ENCODE peak calls at places on chromosomes 3 and 15, in five cellular contexts. F is A549, U is astrocyte of the spinal cord, B is pancreas, Z is cardiac fibroblast. E is an unnamed sample.

GRCh38 chr3:73674280-73674679 is 49.5 kb upstream of the PDZRN3 start:
- DNase-seq in U (peak; percentile 86), B (no peak), Z (peak; percentile 51), F (no peak), E (no peak)

GRCh38 chr15:81317642-81318017 is 6.3 kb downstream of the STARD5 start:
- DNase-seq in B (no peak), F (no peak), Z (no peak), U (no peak), E (no peak)

GRCh38 chr3:39234705-39235104 is 42.3 kb upstream of the XIRP1 start:
- DNase-seq in U (no peak), B (no peak), F (no peak), Z (no peak), E (no peak)

GRCh38 chr15:93321881-93322282 is 232.9 kb upstream of the RGMA start:
- DNase-seq in Z (no peak), F (no peak), B (no peak), U (peak; percentile 16), E (no peak)

GRCh38 chr3:49134471-49135265 is 1.8 kb upstream of the LAMB2 start:
- DNase-seq in Z (no peak), F (no peak), B (no peak), U (no peak), E (no peak)

GRCh38 chr3:108645364-108645763 is 55.8 kb downstream of the DZIP3 start:
- DNase-seq in F (no peak), U (no peak), Z (no peak), B (no peak), E (no peak)

GRCh38 chr3:15439476-15439875 is 12.1 kb downstream of the EAF1 start:
- DNase-seq in B (no peak), F (no peak), U (peak; percentile 66), Z (peak; percentile 74), E (peak; percentile 58)

GRCh38 chr3:42159706-42160472 is 68.7 kb downstream of the TRAK1 start:
- DNase-seq in F (peak; percentile 81), B (peak; percentile 71), Z (peak; percentile 29), U (no peak), E (no peak)

GRCh38 chr15:77744398-77744797 is 111.7 kb upstream of the LINGO1 start:
- DNase-seq in B (no peak), F (no peak), Z (no peak), U (no peak), E (no peak)

GRCh38 chr3:134663646-134664456 is 13.0 kb upstream of the KY start:
- DNase-seq in Z (peak; percentile 35), B (no peak), F (no peak), U (no peak), E (no peak)

GRCh38 chr3:18424213-18424861 is 802 bp downstream of the SATB1 start:
- DNase-seq in F (no peak), B (peak; percentile 32), U (no peak), Z (no peak), E (no peak)

GRCh38 chr3:108124337-108125150 is 33.7 kb upstream of the CD47 start:
- DNase-seq in Z (peak; percentile 18), B (no peak), U (no peak), F (no peak), E (peak; percentile 71)

GRCh38 chr3:157632081-157632480 is 128.9 kb upstream of the VEPH1 start:
- DNase-seq in F (no peak), Z (no peak), U (no peak), B (no peak), E (no peak)

GRCh38 chr3:36312351-36312750 is 68.0 kb upstream of the STAC start:
- DNase-seq in B (no peak), U (no peak), F (no peak), Z (peak; percentile 5), E (no peak)

DNA sequence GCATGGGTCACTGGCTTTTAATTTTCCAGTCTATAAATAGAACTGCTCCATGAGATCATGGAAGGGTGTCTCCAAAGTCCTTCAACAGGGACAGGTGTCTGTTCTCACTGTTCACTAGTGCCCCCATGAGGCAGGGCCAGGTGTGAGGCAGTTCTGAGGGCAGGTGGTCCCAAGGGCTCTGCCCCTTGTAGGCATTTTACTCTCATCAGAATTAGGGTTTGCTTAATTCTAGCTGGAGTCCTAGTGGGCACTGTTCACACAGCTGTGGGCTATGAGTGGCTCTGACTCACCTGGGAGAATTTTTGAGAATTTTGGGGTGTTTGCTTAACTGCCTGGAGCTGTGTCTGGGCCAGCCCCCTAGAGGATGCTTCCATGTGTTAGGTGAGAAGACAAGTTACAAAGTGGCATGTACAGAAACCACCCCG is 248.0 kb upstream of the LYSMD4 start:
- DNase-seq in F (no peak), B (no peak), U (no peak), Z (no peak), E (no peak)
- TF ChIP-seq CTCF in F (no peak), B (no peak), U (peak; percentile 13), Z (no peak), E (no peak)

GRCh38 chr15:45780352-45780751 is 145.5 kb downstream of the SQOR start:
- DNase-seq in F (no peak), Z (no peak), U (no peak), B (no peak), E (no peak)
- TF ChIP-seq CTCF in F (no peak), Z (no peak), U (no peak), B (no peak), E (no peak)

GRCh38 chr3:170367797-170368196 is 10.3 kb downstream of the SKIL start:
- DNase-seq in F (no peak), Z (no peak), B (no peak), U (no peak), E (no peak)

GRCh38 chr3:170364965-170365364 is 7.5 kb downstream of the SKIL start:
- DNase-seq in U (no peak), Z (no peak), B (no peak), F (no peak), E (no peak)

GRCh38 chr3:170372190-170372879 is 14.8 kb downstream of the SKIL start:
- DNase-seq in B (no peak), U (no peak), F (no peak), Z (no peak), E (no peak)

GRCh38 chr3:170363471-170363994 is 6.0 kb downstream of the SKIL start:
- DNase-seq in Z (no peak), F (no peak), B (no peak), U (no peak), E (no peak)

DNA sequence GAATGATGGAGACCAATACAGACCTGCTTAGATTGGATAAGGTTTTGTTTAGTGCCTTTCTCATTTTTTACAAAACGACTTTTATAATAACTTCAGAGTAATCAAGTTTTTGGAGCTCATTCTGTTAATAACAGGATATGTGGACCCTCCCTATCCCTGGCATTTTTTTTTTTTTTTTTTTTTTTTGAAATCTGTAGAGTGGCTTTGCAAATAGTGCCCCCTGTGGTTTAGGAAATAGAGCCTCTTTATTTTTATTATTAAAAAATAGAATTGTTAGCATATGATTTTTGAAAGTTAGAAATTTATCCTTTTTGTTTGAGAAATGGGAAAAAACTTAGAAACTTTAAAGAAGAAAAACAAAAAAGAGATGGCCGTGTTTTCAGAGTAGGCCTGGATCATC is 11.4 kb downstream of the SKIL start:
- DNase-seq in B (no peak), F (no peak), U (no peak), Z (no peak), E (no peak)
- TF ChIP-seq CTCF in B (no peak), F (peak; percentile 49), U (peak; percentile 25), Z (peak; percentile 36), E (peak; percentile 59)

GRCh38 chr3:40930131-40930538 is 269.2 kb upstream of the CTNNB1 start:
- DNase-seq in B (peak; percentile 61), Z (peak; percentile 2), F (no peak), U (no peak), E (peak; percentile 63)
- TF ChIP-seq CTCF in B (no peak), Z (no peak), F (no peak), U (no peak), E (no peak)

DNA sequence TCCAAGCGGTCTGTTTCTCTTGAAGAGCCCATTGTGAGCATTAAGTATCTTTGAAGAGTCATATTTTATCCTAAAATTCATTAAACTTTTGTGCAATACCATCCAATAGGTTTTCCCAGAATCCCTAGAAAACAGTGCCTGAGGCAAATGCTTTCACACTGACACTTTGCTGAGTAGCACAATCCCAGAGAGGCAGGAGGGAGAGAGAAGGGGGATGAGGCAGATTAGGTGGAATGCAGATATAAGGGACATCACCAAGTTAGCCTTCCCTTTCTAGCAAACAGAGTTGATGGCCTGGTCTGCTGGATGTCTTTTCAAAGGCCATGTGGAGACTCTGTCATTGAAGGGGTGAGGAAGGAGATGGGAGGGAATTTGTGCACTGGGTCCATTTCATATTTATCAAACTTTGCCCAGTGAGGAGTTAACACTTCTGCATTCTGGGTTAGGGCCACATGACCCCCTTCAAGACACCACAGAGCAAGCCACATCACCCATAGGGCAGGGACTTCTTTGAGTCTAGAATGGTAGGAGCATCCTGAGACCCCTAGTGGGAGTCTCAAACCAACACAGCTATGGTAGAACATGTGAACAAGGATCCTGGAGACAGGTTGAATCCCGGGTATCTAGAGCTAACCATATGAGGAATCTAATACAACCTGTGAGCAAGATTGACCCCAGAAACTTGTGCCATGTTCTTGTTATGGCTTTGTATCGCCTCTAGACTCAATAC is 32.0 kb upstream of the SEMA6D start:
- DNase-seq in B (no peak), Z (no peak), U (no peak), F (no peak), E (no peak)
- TF ChIP-seq CTCF in B (no peak), Z (no peak), U (no peak), F (no peak), E (no peak)

DNA sequence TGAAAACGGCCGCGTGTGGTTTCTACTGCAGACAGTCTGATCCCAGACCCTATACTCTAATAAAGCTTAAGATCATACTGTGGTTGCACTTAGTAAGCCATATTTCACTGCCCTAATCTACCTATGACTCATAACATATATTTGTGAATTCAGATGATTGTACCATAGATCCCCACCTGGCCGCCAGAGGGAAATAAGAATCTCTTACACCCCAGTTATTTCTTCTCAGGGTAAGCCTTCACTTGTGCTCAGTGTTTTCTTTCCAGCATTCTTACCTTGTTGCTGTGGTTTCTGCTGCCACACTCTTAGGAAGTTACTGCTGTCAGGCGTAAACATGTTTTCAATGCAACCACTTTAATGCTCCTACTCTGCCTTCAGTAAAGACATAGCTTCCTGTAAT is 105.9 kb downstream of the B3GALNT1 start:
- DNase-seq in B (no peak), F (no peak), U (peak; percentile 13), Z (no peak), E (no peak)
- TF ChIP-seq CTCF in B (no peak), F (no peak), U (no peak), Z (no peak), E (no peak)

GRCh38 chr3:100590114-100590839 is 19.1 kb upstream of the ADGRG7 start:
- DNase-seq in Z (peak; percentile 89), U (peak; percentile 71), B (peak; percentile 32), F (peak; percentile 49), E (no peak)
- TF ChIP-seq CTCF in Z (peak; percentile 76), U (peak; percentile 77), B (peak; percentile 84), F (peak; percentile 93), E (peak; percentile 87)

DNA sequence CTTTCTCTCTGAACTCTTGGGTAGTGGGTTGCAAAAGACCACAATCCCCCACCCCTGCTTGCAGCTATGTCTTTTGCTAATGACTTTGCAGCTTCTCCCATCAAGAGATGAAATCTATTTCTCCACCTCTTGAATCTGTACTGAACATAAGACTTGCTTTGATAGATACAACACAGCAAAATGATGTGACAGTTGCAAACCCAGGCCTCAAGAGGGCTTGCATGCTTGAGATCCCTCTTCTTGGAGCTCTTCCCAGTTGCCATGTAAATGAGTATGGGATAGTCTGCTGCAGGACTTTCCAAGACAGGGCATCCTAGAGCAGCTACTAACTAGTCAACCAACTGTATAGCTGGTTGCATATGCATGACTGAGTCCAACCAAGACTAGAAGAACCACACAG is 783.6 kb downstream of the PDCD6IP start:
- DNase-seq in B (no peak), Z (no peak), F (no peak), U (no peak), E (no peak)
- TF ChIP-seq CTCF in B (no peak), Z (no peak), F (no peak), U (no peak), E (no peak)